ENCODE peak calls at places on chromosomes 3 and 15, in six cellular contexts. One of them, this sample, is unnamed.

GRCh38 chr3:155553800-155554199 is 191.1 kb downstream of the PLCH1 start:
- DNase-seq in cardiac septum: no peak
- DNase-seq in small intestine: no peak
- DNase-seq in activated naive CD8-positive, alpha-beta T cell treated with anti-CD3 and anti-CD28 coated beads, Interleukin-2, amount 10 ng/mL, durations not matched to agents 7 days and 5 days: no peak
- DNase-seq in nucleus accumbens: no peak
- DNase-seq in activated T-helper 9 cell treated with anti-CD3 and anti-CD28 coated beads, Interleukin-2, amount 50 U/mL, for 16 hours: no peak
- DNase-seq in this sample: no peak

GRCh38 chr15:98699591-98700424 is 51.5 kb downstream of the IGF1R start:
- DNase-seq in cardiac septum: no peak
- DNase-seq in small intestine: no peak
- DNase-seq in activated naive CD8-positive, alpha-beta T cell treated with anti-CD3 and anti-CD28 coated beads, Interleukin-2, amount 10 ng/mL, durations not matched to agents 7 days and 5 days: no peak
- DNase-seq in nucleus accumbens: no peak
- DNase-seq in activated T-helper 9 cell treated with anti-CD3 and anti-CD28 coated beads, Interleukin-2, amount 50 U/mL, for 16 hours: no peak
- DNase-seq in this sample: no peak

GRCh38 chr3:64612082-64612860 is 75.5 kb downstream of the ADAMTS9 start:
- DNase-seq in cardiac septum: no peak
- DNase-seq in small intestine: peak
- DNase-seq in activated naive CD8-positive, alpha-beta T cell treated with anti-CD3 and anti-CD28 coated beads, Interleukin-2, amount 10 ng/mL, durations not matched to agents 7 days and 5 days: no peak
- DNase-seq in nucleus accumbens: no peak
- DNase-seq in activated T-helper 9 cell treated with anti-CD3 and anti-CD28 coated beads, Interleukin-2, amount 50 U/mL, for 16 hours: no peak
- DNase-seq in this sample: no peak

GRCh38 chr3:69770219-69770618 is 31.0 kb downstream of the MITF start:
- DNase-seq in cardiac septum: no peak
- DNase-seq in small intestine: no peak
- DNase-seq in activated naive CD8-positive, alpha-beta T cell treated with anti-CD3 and anti-CD28 coated beads, Interleukin-2, amount 10 ng/mL, durations not matched to agents 7 days and 5 days: no peak
- DNase-seq in nucleus accumbens: no peak
- DNase-seq in activated T-helper 9 cell treated with anti-CD3 and anti-CD28 coated beads, Interleukin-2, amount 50 U/mL, for 16 hours: no peak
- DNase-seq in this sample: peak

GRCh38 chr3:86840814-86841213 is 150.1 kb downstream of the VGLL3 start:
- DNase-seq in cardiac septum: no peak
- DNase-seq in small intestine: no peak
- DNase-seq in activated naive CD8-positive, alpha-beta T cell treated with anti-CD3 and anti-CD28 coated beads, Interleukin-2, amount 10 ng/mL, durations not matched to agents 7 days and 5 days: no peak
- DNase-seq in nucleus accumbens: no peak
- DNase-seq in activated T-helper 9 cell treated with anti-CD3 and anti-CD28 coated beads, Interleukin-2, amount 50 U/mL, for 16 hours: no peak
- DNase-seq in this sample: no peak

GRCh38 chr3:9912294-9912935 is 4.5 kb upstream of the IL17RC start:
- DNase-seq in cardiac septum: no peak
- DNase-seq in small intestine: peak
- DNase-seq in activated naive CD8-positive, alpha-beta T cell treated with anti-CD3 and anti-CD28 coated beads, Interleukin-2, amount 10 ng/mL, durations not matched to agents 7 days and 5 days: no peak
- DNase-seq in nucleus accumbens: no peak
- DNase-seq in activated T-helper 9 cell treated with anti-CD3 and anti-CD28 coated beads, Interleukin-2, amount 50 U/mL, for 16 hours: no peak
- DNase-seq in this sample: no peak

GRCh38 chr3:83968386-83968785 is 990.4 kb upstream of the CADM2 start:
- DNase-seq in cardiac septum: no peak
- DNase-seq in small intestine: no peak
- DNase-seq in activated naive CD8-positive, alpha-beta T cell treated with anti-CD3 and anti-CD28 coated beads, Interleukin-2, amount 10 ng/mL, durations not matched to agents 7 days and 5 days: no peak
- DNase-seq in nucleus accumbens: no peak
- DNase-seq in activated T-helper 9 cell treated with anti-CD3 and anti-CD28 coated beads, Interleukin-2, amount 50 U/mL, for 16 hours: no peak
- DNase-seq in this sample: no peak

GRCh38 chr3:193879099-193879863 is 256.7 kb upstream of the HES1 start:
- DNase-seq in cardiac septum: no peak
- DNase-seq in small intestine: peak
- DNase-seq in activated naive CD8-positive, alpha-beta T cell treated with anti-CD3 and anti-CD28 coated beads, Interleukin-2, amount 10 ng/mL, durations not matched to agents 7 days and 5 days: no peak
- DNase-seq in nucleus accumbens: no peak
- DNase-seq in activated T-helper 9 cell treated with anti-CD3 and anti-CD28 coated beads, Interleukin-2, amount 50 U/mL, for 16 hours: no peak
- DNase-seq in this sample: no peak

This sample was measured in HS-5.